ENCODE peak calls at places on chromosome 21, in seven cellular contexts. I is mammary epithelial cell, C is heart right ventricle, F is neural crest cell, R is tibial nerve, Q is OCI-LY7, K is astrocyte. W is an unnamed sample.

GRCh38 chr21:15795533-15795932 is 65.8 kb downstream of the USP25 start:
- DNase-seq in I (no peak), C (no peak), F (no peak), R (no peak), Q (no peak), K (no peak), W (no peak)

GRCh38 chr21:42546433-42546832 is 32.8 kb downstream of the SLC37A1 start:
- DNase-seq in I (no peak), C (no peak), F (no peak), R (no peak), Q (no peak), K (no peak), W (no peak)

GRCh38 chr21:41955516-41955915 is 1.7 kb upstream of the C2CD2 start:
- DNase-seq in I (no peak), C (no peak), F (no peak), R (no peak), Q (no peak), K (no peak), W (no peak)

GRCh38 chr21:26806734-26807372 is 38.4 kb downstream of the ADAMTS1 start:
- DNase-seq in I (peak), C (no peak), F (no peak), R (no peak), Q (no peak), K (peak), W (no peak)

GRCh38 chr21:28334407-28334806 is 658.3 kb downstream of the LTN1 start:
- DNase-seq in I (peak), C (no peak), F (no peak), R (no peak), Q (peak), K (no peak), W (no peak)

GRCh38 chr21:44509539-44509938 is 30.5 kb downstream of the KRTAP10-1 start:
- DNase-seq in I (peak), C (peak), F (no peak), R (no peak), Q (peak), K (no peak), W (no peak)

GRCh38 chr21:44337941-44338895 is 972 bp downstream of the CFAP410 start:
- DNase-seq in I (peak), C (peak), F (peak), R (peak), Q (peak), K (peak), W (no peak)

GRCh38 chr21:45308211-45309068 is 20.7 kb upstream of the POFUT2 start:
- DNase-seq in I (no peak), C (no peak), F (no peak), R (no peak), Q (peak), K (peak), W (no peak)

GRCh38 chr21:34885125-34885524 is 164.0 kb downstream of the RUNX1 start:
- DNase-seq in I (no peak), C (no peak), F (no peak), R (no peak), Q (no peak), K (no peak), W (no peak)

GRCh38 chr21:46069719-46070279 is 28.1 kb upstream of the COL6A2 start:
- DNase-seq in I (no peak), C (no peak), F (no peak), R (no peak), Q (no peak), K (no peak), W (no peak)

GRCh38 chr21:44736291-44737004 is 25.1 kb upstream of the TSPEAR start:
- DNase-seq in I (no peak), C (no peak), F (no peak), R (no peak), Q (no peak), K (no peak), W (no peak)

GRCh38 chr21:45430521-45431501 is 25.8 kb downstream of the COL18A1 start:
- DNase-seq in I (no peak), C (no peak), F (no peak), R (no peak), Q (no peak), K (peak), W (no peak)

GRCh38 chr21:45990049-45990711 is 8.6 kb downstream of the COL6A1 start:
- DNase-seq in I (no peak), C (peak), F (no peak), R (no peak), Q (no peak), K (no peak), W (no peak)

GRCh38 chr21:16308269-16308668 is 578.5 kb downstream of the USP25 start:
- DNase-seq in I (peak), C (no peak), F (no peak), R (no peak), Q (no peak), K (peak), W (no peak)

GRCh38 chr21:15515908-15516307 is 213.9 kb upstream of the USP25 start:
- DNase-seq in I (no peak), C (no peak), F (no peak), R (no peak), Q (no peak), K (no peak), W (no peak)

GRCh38 chr21:43343992-43344886 is 82.7 kb downstream of the SIK1 start:
- DNase-seq in I (no peak), C (no peak), F (no peak), R (no peak), Q (no peak), K (no peak), W (no peak)

GRCh38 chr21:15094706-15095105 is 29.9 kb upstream of the NRIP1 start:
- DNase-seq in I (peak), C (no peak), F (no peak), R (no peak), Q (no peak), K (no peak), W (no peak)

GRCh38 chr21:45282283-45283018 is 5.2 kb downstream of the POFUT2 start:
- DNase-seq in I (no peak), C (no peak), F (no peak), R (no peak), Q (no peak), K (no peak), W (no peak)

GRCh38 chr21:34846601-34847112 is 177.9 kb downstream of the CLIC6 start:
- DNase-seq in I (peak), C (no peak), F (no peak), R (no peak), Q (no peak), K (peak), W (no peak)

GRCh38 chr21:25464275-25464674 is 143.0 kb downstream of the MRPL39 start:
- DNase-seq in I (peak), C (no peak), F (no peak), R (no peak), Q (no peak), K (no peak), W (no peak)

GRCh38 chr21:42332557-42332956 is 17.3 kb upstream of the TFF3 start:
- DNase-seq in I (no peak), C (no peak), F (no peak), R (no peak), Q (no peak), K (no peak), W (no peak)

GRCh38 chr21:46183910-46184624 is at the start of gene SPATC1L:
- DNase-seq in I (peak), C (peak), F (peak), R (no peak), Q (peak), K (peak), W (peak)

GRCh38 chr21:31252611-31253010 is 91.5 kb downstream of the TIAM1 start:
- DNase-seq in I (no peak), C (no peak), F (no peak), R (no peak), Q (no peak), K (no peak), W (no peak)

GRCh38 chr21:45522986-45523385 is 19.3 kb downstream of the SLC19A1 start:
- DNase-seq in I (no peak), C (no peak), F (no peak), R (no peak), Q (no peak), K (no peak), W (no peak)

GRCh38 chr21:15004721-15005370 is 60.0 kb downstream of the NRIP1 start:
- DNase-seq in I (no peak), C (no peak), F (no peak), R (no peak), Q (no peak), K (peak), W (no peak)

GRCh38 chr21:45388011-45388521 is 16.9 kb upstream of the COL18A1 start:
- DNase-seq in I (no peak), C (peak), F (no peak), R (no peak), Q (no peak), K (no peak), W (no peak)

GRCh38 chr21:39611547-39612190 is 1.1 kb upstream of the B3GALT5 start:
- DNase-seq in I (no peak), C (no peak), F (no peak), R (no peak), Q (no peak), K (no peak), W (no peak)

GRCh38 chr21:45105906-45106485 is 31.6 kb downstream of the ADARB1 start:
- DNase-seq in I (no peak), C (no peak), F (no peak), R (no peak), Q (no peak), K (no peak), W (no peak)

GRCh38 chr21:15063821-15064575 is 802 bp downstream of the NRIP1 start:
- DNase-seq in I (peak), C (peak), F (peak), R (peak), Q (no peak), K (peak), W (no peak)

GRCh38 chr21:29193907-29194306 is 63.5 kb downstream of the MAP3K7CL start:
- DNase-seq in I (no peak), C (no peak), F (no peak), R (no peak), Q (no peak), K (no peak), W (no peak)

GRCh38 chr21:30942192-30942591 is 60.8 kb upstream of the KRTAP11-1 start:
- DNase-seq in I (no peak), C (no peak), F (no peak), R (no peak), Q (no peak), K (no peak), W (no peak)

GRCh38 chr21:42503711-42504110 is 7.7 kb upstream of the RSPH1 start:
- DNase-seq in I (no peak), C (no peak), F (no peak), R (no peak), Q (no peak), K (no peak), W (no peak)

GRCh38 chr21:33971492-33972013 is 55.9 kb upstream of the ATP5PO start:
- DNase-seq in I (peak), C (no peak), F (no peak), R (no peak), Q (no peak), K (peak), W (no peak)

GRCh38 chr21:43916691-43917514 is 51.9 kb downstream of the AGPAT3 start:
- DNase-seq in I (peak), C (no peak), F (no peak), R (no peak), Q (no peak), K (no peak), W (no peak)

GRCh38 chr21:15654171-15654570 is 75.6 kb upstream of the USP25 start:
- DNase-seq in I (no peak), C (no peak), F (no peak), R (no peak), Q (no peak), K (no peak), W (no peak)

GRCh38 chr21:38561613-38562012 is 63.3 kb upstream of the ERG start:
- DNase-seq in I (no peak), C (no peak), F (no peak), R (no peak), Q (no peak), K (no peak), W (no peak)
- TF ChIP-seq CTCF in I (no peak), C (no peak), F (no peak), R (no peak), Q (no peak), K (no peak), W (no peak)

GRCh38 chr21:17513214-17514123 is 626 bp downstream of the CXADR start:
- DNase-seq in I (peak), C (no peak), F (peak), R (no peak), Q (peak), K (peak), W (peak)
- TF ChIP-seq CTCF in I (no peak), C (no peak), F (peak), R (no peak), Q (peak), K (no peak), W (peak)

DNA sequence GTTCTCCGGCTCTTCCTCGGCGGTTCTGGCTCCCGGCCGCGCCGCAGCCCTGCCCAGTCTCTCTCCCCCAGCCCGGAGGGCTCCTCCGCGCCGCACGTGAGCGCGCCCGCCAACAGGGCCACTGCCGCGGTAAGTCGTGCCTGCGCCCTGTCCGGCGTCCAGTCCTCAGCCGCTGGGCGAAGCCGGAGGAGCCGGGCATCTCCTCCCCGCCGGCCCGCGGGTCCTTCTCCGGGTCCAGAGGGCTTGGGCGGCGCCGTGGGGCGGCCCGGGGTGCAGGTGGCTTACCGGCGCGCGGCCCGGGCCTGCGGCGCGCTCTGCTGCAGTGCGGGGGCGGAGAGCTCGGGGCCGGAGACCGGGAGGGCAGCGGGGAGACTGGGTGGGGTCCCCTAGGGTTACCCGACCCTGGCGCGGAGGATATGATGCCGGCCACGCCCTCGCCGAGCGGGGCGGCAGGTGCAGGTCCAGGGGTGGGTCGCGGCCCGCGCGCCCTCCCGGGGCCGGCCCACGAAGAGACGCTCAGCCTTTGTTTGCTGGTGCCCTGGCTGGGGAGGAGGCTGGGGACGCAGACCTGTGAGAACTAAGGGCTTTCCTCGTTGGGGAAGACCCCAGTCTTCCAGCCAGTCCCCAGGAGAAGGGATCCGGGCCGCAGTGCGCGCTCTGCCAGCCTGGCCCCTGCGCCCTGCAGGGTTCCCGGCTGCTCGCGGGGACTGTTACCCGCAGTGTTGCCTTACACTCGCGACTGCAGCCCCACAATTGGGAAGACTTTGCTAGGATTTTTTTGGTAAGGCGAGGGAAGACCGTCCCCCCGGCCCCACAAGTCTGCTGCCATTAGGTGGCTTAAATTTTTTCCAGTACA is at the start of gene DOP1B:
- DNase-seq in I (no peak), C (no peak), F (peak), R (no peak), Q (peak), K (no peak), W (no peak)
- TF ChIP-seq CTCF in I (no peak), C (no peak), F (no peak), R (no peak), Q (no peak), K (no peak), W (no peak)

GRCh38 chr21:32335601-32336575 is 37.2 kb downstream of the MRAP start:
- DNase-seq in I (no peak), C (no peak), F (peak), R (no peak), Q (no peak), K (peak), W (no peak)
- TF ChIP-seq CTCF in I (no peak), C (no peak), F (no peak), R (no peak), Q (no peak), K (no peak), W (no peak)

GRCh38 chr21:32359719-32360260 is 33.0 kb downstream of the URB1 start:
- DNase-seq in I (peak), C (no peak), F (no peak), R (no peak), Q (peak), K (no peak), W (no peak)
- TF ChIP-seq CTCF in I (peak), C (peak), F (no peak), R (peak), Q (peak), K (peak), W (no peak)

GRCh38 chr21:22827422-22827821 is 1829.2 kb downstream of the NCAM2 start:
- DNase-seq in I (no peak), C (no peak), F (no peak), R (no peak), Q (no peak), K (no peak), W (no peak)
- TF ChIP-seq CTCF in I (no peak), C (no peak), F (no peak), R (no peak), Q (no peak), K (no peak), W (no peak)